ENCODE peak calls at places on chromosomes 6 and 20, in seven cellular contexts. N, X, S, O, P, R and I are unnamed samples.
A peak's percentile ranks its signal among the peaks of the same experiment; 100 is the strongest.

GRCh38 chr20:19735446-19735845 is 22.6 kb upstream of the RIN2 start:
- DNase-seq in N (peak; percentile 85), X (peak; percentile 75), S (peak; percentile 59), O (peak; percentile 78), P (peak; percentile 85), R (peak; percentile 46), I (peak; percentile 84)

GRCh38 chr6:39865011-39865888 is 69.0 kb downstream of the MOCS1 start:
- DNase-seq in N (peak; percentile 84), X (peak; percentile 76), S (peak; percentile 73), O (peak; percentile 75), P (peak; percentile 72), R (peak; percentile 71), I (peak; percentile 62)

GRCh38 chr6:16810411-16810810 is 49.2 kb upstream of the ATXN1 start:
- DNase-seq in N (no peak), X (no peak), S (no peak), O (no peak), P (no peak), R (no peak), I (no peak)

GRCh38 chr6:45160305-45160704 is 167.8 kb upstream of the RUNX2 start:
- DNase-seq in N (no peak), X (no peak), S (no peak), O (no peak), P (no peak), R (no peak), I (no peak)

GRCh38 chr6:118652051-118652699 is 784 bp upstream of the CEP85L start:
- DNase-seq in N (no peak), X (no peak), S (no peak), O (no peak), P (no peak), R (no peak), I (no peak)

GRCh38 chr6:132713355-132714134 is at the start of gene VNN1:
- DNase-seq in N (peak; percentile 74), X (no peak), S (no peak), O (no peak), P (peak; percentile 96), R (peak; percentile 23), I (no peak)

GRCh38 chr6:37141291-37142046 is 28.5 kb upstream of the PIM1 start:
- DNase-seq in N (peak; percentile 77), X (no peak), S (no peak), O (no peak), P (no peak), R (no peak), I (peak; percentile 62)

GRCh38 chr6:107539849-107540464 is 50.0 kb downstream of the SOBP start:
- DNase-seq in N (no peak), X (no peak), S (no peak), O (no peak), P (no peak), R (no peak), I (no peak)

GRCh38 chr6:4814212-4814611 is 38.0 kb downstream of the CDYL start:
- DNase-seq in N (no peak), X (no peak), S (no peak), O (no peak), P (peak; percentile 39), R (no peak), I (no peak)

GRCh38 chr6:53530346-53530745 is 14.6 kb downstream of the GCLC start:
- DNase-seq in N (no peak), X (no peak), S (no peak), O (no peak), P (no peak), R (no peak), I (no peak)

GRCh38 chr6:4506806-4507205 is 269.4 kb upstream of the CDYL start:
- DNase-seq in N (no peak), X (no peak), S (no peak), O (no peak), P (no peak), R (no peak), I (no peak)

GRCh38 chr6:38570750-38571149 is 69.0 kb downstream of the BTBD9 start:
- DNase-seq in N (no peak), X (no peak), S (no peak), O (no peak), P (peak; percentile 10), R (no peak), I (no peak)

GRCh38 chr6:131741688-131742393 is 31.0 kb upstream of the CTAGE9 start:
- DNase-seq in N (no peak), X (no peak), S (no peak), O (no peak), P (no peak), R (no peak), I (no peak)

GRCh38 chr20:58084966-58085365 is 143.5 kb downstream of the ANKRD60 start:
- DNase-seq in N (no peak), X (no peak), S (peak; percentile 10), O (no peak), P (peak; percentile 39), R (no peak), I (peak; percentile 13)

GRCh38 chr6:85126448-85127178 is 323.3 kb upstream of the NT5E start:
- DNase-seq in N (no peak), X (peak; percentile 35), S (peak; percentile 35), O (peak; percentile 18), P (peak; percentile 2), R (no peak), I (peak; percentile 92)

GRCh38 chr20:61886721-61887658 is 178.7 kb downstream of the TAF4 start:
- DNase-seq in N (no peak), X (peak; percentile 60), S (no peak), O (peak; percentile 22), P (peak; percentile 22), R (peak; percentile 22), I (no peak)

GRCh38 chr6:43687437-43688347 is at the start of gene MRPS18A:
- DNase-seq in N (peak; percentile 90), X (peak; percentile 88), S (peak; percentile 89), O (peak; percentile 86), P (peak; percentile 90), R (peak; percentile 75), I (peak; percentile 59)

GRCh38 chr6:50637267-50637666 is 76.1 kb upstream of the TFAP2D start:
- DNase-seq in N (no peak), X (no peak), S (no peak), O (no peak), P (peak; percentile 1), R (no peak), I (no peak)

GRCh38 chr20:59385038-59385437 is 84.6 kb downstream of the EDN3 start:
- DNase-seq in N (no peak), X (no peak), S (no peak), O (no peak), P (no peak), R (no peak), I (no peak)
- H3K27me3 ChIP-seq in N (no peaks in the 10 kb centered on the region), X (no peaks in the 10 kb centered on the region), S (peaks cover 3% of the 10 kb centered on the region), O (peaks cover 33% of the 10 kb centered on the region), P (peaks cover 6% of the 10 kb centered on the region), R (no peaks in the 10 kb centered on the region), I (peaks cover under 1% of the 10 kb centered on the region)

GRCh38 chr6:52284460-52285173 is at the start of gene MCM3:
- DNase-seq in N (peak; percentile 99), X (peak; percentile 96), S (peak; percentile 98), O (peak; percentile 97), P (peak; percentile 100), R (peak; percentile 97), I (peak; percentile 99)
- H3K4me1 ChIP-seq in N (no peaks in the 10 kb centered on the region), X (peaks cover 12% of the 10 kb centered on the region), S (no peaks in the 10 kb centered on the region), O (peaks cover 7% of the 10 kb centered on the region), P (no peaks in the 10 kb centered on the region), R (peaks cover 8% of the 10 kb centered on the region), I (peaks cover 9% of the 10 kb centered on the region)

DNA sequence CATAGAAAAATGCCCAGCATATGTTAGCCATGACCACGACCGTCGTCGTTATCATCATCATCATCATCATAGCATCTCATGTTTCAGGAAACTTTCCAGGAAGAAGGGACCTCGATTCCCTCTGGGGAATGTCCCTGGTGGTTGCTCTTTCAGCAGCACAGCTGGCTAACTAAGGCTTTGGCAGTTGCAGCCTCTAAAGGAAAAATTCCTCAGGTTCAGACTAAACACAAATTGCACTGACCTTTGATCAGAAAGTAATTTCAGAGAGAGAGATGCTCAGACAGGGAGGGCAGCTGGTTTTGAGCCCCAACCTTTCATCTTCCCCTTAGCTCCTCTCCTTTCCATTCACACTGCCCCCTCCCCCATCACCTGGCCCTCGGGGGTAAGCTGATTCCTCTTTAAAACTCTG is 5.6 kb upstream of the CFB start:
- DNase-seq in N (no peak), X (no peak), S (no peak), O (no peak), P (peak; percentile 52), R (no peak), I (no peak)
- H3K27ac ChIP-seq in N (no peak overlapping the region), X (no peak overlapping the region), S (no peak overlapping the region), O (no peak overlapping the region), P (no peak overlapping the region), R (no peak overlapping the region), I (no peak overlapping the region)

GRCh38 chr20:6213311-6213710 is 90.5 kb upstream of the FERMT1 start:
- DNase-seq in N (no peak), X (no peak), S (no peak), O (no peak), P (no peak), R (no peak), I (no peak)

GRCh38 chr20:6212903-6213302 is 90.1 kb upstream of the FERMT1 start:
- DNase-seq in N (no peak), X (no peak), S (no peak), O (no peak), P (no peak), R (no peak), I (peak; percentile 38)

GRCh38 chr20:6209093-6209492 is 86.3 kb upstream of the FERMT1 start:
- DNase-seq in N (no peak), X (no peak), S (no peak), O (no peak), P (no peak), R (no peak), I (no peak)
- H3K27me3 ChIP-seq in N (no peaks in the 10 kb centered on the region), X (no peaks in the 10 kb centered on the region), S (no peaks in the 10 kb centered on the region), O (no peaks in the 10 kb centered on the region), P (no peaks in the 10 kb centered on the region), R (no peaks in the 10 kb centered on the region), I (no peaks in the 10 kb centered on the region)

GRCh38 chr20:3902446-3902845 is 13.3 kb downstream of the PANK2 start:
- DNase-seq in N (no peak), X (no peak), S (no peak), O (no peak), P (no peak), R (no peak), I (no peak)

GRCh38 chr20:3900187-3900604 is 11.0 kb downstream of the PANK2 start:
- DNase-seq in N (no peak), X (no peak), S (no peak), O (no peak), P (no peak), R (no peak), I (no peak)

GRCh38 chr20:3901028-3901746 is 12.0 kb downstream of the PANK2 start:
- DNase-seq in N (no peak), X (no peak), S (no peak), O (no peak), P (no peak), R (no peak), I (no peak)

GRCh38 chr20:3904224-3904623 is 15.0 kb downstream of the PANK2 start:
- DNase-seq in N (no peak), X (no peak), S (no peak), O (no peak), P (no peak), R (no peak), I (no peak)

GRCh38 chr20:3902041-3902440 is 12.9 kb downstream of the PANK2 start:
- DNase-seq in N (no peak), X (no peak), S (no peak), O (no peak), P (no peak), R (no peak), I (no peak)
- H3K4me1 ChIP-seq in N (no peaks in the 10 kb centered on the region), X (peaks cover 62% of the 10 kb centered on the region), S (peaks cover 17% of the 10 kb centered on the region), O (peaks cover 12% of the 10 kb centered on the region), P (peaks cover under 1% of the 10 kb centered on the region), R (peaks cover 29% of the 10 kb centered on the region), I (peaks cover 30% of the 10 kb centered on the region)

GRCh38 chr6:155186052-155186658 is 77.7 kb upstream of the CLDN20 start:
- DNase-seq in N (no peak), X (no peak), S (no peak), O (no peak), P (no peak), R (no peak), I (no peak)
- H3K27ac ChIP-seq in N (no peak overlapping the region), X (no peak overlapping the region), S (no peak overlapping the region), O (no peak overlapping the region), P (no peak overlapping the region), R (no peak overlapping the region), I (peak overlapping the region; percentile 19)